ENCODE peak calls at places on chromosomes 5 and 9, in nine cellular contexts. W, X, N, T, Q, F, A, S and E are unnamed samples.

GRCh38 chr9:114958021-114958846 is 27.8 kb upstream of the TNFSF8 start:
- DNase-seq in T (no peak), W (no peak), A (no peak), X (no peak), Q (no peak), N (no peak), S (peak; percentile 50), F (no peak), E (no peak)

GRCh38 chr5:14004598-14005394 is 60.3 kb upstream of the DNAH5 start:
- DNase-seq in W (no peak), Q (no peak), T (no peak), S (no peak), N (no peak), A (no peak), X (no peak), F (no peak), E (peak; percentile 69)

GRCh38 chr9:129458663-129459549 is 162.0 kb downstream of the C9orf50 start:
- DNase-seq in S (no peak), Q (no peak), X (peak; percentile 88), W (no peak), N (no peak), A (no peak), F (peak; percentile 74), T (no peak), E (peak; percentile 44)

GRCh38 chr9:127451681-127452480 is 571 bp downstream of the LRSAM1 start:
- DNase-seq in W (peak; percentile 71), N (no peak), S (peak; percentile 53), X (peak; percentile 59), F (no peak), A (peak; percentile 31), Q (peak; percentile 53), T (peak; percentile 35), E (peak; percentile 59)

GRCh38 chr9:13568851-13569618 is 289.5 kb upstream of the MPDZ start:
- DNase-seq in A (no peak), Q (no peak), W (no peak), T (no peak), X (peak; percentile 8), S (no peak), N (no peak), F (peak; percentile 87), E (peak; percentile 29)

GRCh38 chr5:71475788-71476384 is 20.4 kb downstream of the BDP1 start:
- DNase-seq in S (peak; percentile 26), W (peak; percentile 20), N (no peak), X (peak; percentile 52), Q (peak; percentile 40), A (no peak), F (no peak), T (peak; percentile 14), E (peak; percentile 64)

GRCh38 chr5:65213921-65214525 is 267.7 kb downstream of the ADAMTS6 start:
- DNase-seq in Q (peak; percentile 44), X (peak; percentile 11), S (peak; percentile 54), A (no peak), N (no peak), F (no peak), W (peak; percentile 49), T (no peak), E (peak; percentile 72)

GRCh38 chr5:55904152-55904551 is 53.0 kb downstream of the IL31RA start:
- DNase-seq in Q (peak; percentile 60), A (no peak), S (peak; percentile 61), T (no peak), W (no peak), F (no peak), X (no peak), N (peak; percentile 47), E (no peak)

GRCh38 chr5:151684690-151685361 is 1.9 kb downstream of the SPARC start:
- DNase-seq in T (no peak), A (peak; percentile 32), Q (peak; percentile 98), X (no peak), F (no peak), S (peak; percentile 97), W (peak; percentile 99), N (peak; percentile 87), E (peak; percentile 99)

GRCh38 chr5:81755320-81755719 is 4.4 kb upstream of the SSBP2 start:
- DNase-seq in F (no peak), W (peak; percentile 89), X (no peak), T (no peak), Q (peak; percentile 93), A (no peak), N (no peak), S (peak; percentile 91), E (peak; percentile 96)

GRCh38 chr9:3863114-3863528 is 337.3 kb upstream of the RFX3 start:
- DNase-seq in W (peak; percentile 97), X (no peak), T (no peak), F (no peak), S (peak; percentile 98), Q (peak; percentile 83), N (no peak), A (no peak), E (no peak)

GRCh38 chr9:78188594-78188993 is 47.3 kb upstream of the CEP78 start:
- DNase-seq in W (no peak), Q (no peak), S (no peak), F (no peak), T (no peak), N (no peak), X (no peak), A (no peak), E (no peak)

GRCh38 chr9:93028448-93029006 is 30.0 kb upstream of the SUSD3 start:
- DNase-seq in W (no peak), N (no peak), T (peak; percentile 58), X (peak; percentile 68), A (no peak), F (no peak), Q (no peak), S (no peak), E (no peak)

GRCh38 chr9:127336708-127337352 is 60.1 kb upstream of the SLC2A8 start:
- DNase-seq in N (peak; percentile 83), F (no peak), A (peak; percentile 56), Q (peak; percentile 95), S (peak; percentile 98), T (no peak), X (no peak), W (peak; percentile 97), E (peak; percentile 43)

GRCh38 chr9:120777229-120777628 is 16.0 kb downstream of the FBXW2 start:
- DNase-seq in W (no peak), N (no peak), T (no peak), A (no peak), F (no peak), X (no peak), S (no peak), Q (no peak), E (no peak)

GRCh38 chr5:43396762-43397304 is 15.4 kb downstream of the CCL28 start:
- DNase-seq in N (no peak), Q (peak; percentile 19), F (no peak), W (peak; percentile 35), X (no peak), T (peak; percentile 68), S (peak; percentile 11), A (no peak), E (no peak)